ENCODE peak calls at places on chromosomes 6 and 20, in seven cellular contexts. F, X, I, A, Z, B and K are unnamed samples.

GRCh38 chr20:25281541-25281991 is 33.7 kb downstream of the PYGB start:
- DNase-seq in F (no peak), X (no peak), I (peak; percentile 29), A (peak; percentile 60), Z (peak; percentile 27), B (no peak), K (peak; percentile 70)

GRCh38 chr6:95973976-95974375 is 41.8 kb upstream of the FUT9 start:
- DNase-seq in F (no peak), X (no peak), I (no peak), A (no peak), Z (no peak), B (no peak), K (no peak)

GRCh38 chr20:57440678-57441509 is 49.7 kb downstream of the RBM38 start:
- DNase-seq in F (no peak), X (no peak), I (no peak), A (peak; percentile 93), Z (peak; percentile 90), B (peak; percentile 77), K (no peak)

GRCh38 chr6:37373822-37374514 is 20.2 kb downstream of the RNF8 start:
- DNase-seq in F (no peak), X (no peak), I (no peak), A (no peak), Z (no peak), B (peak; percentile 55), K (no peak)

GRCh38 chr6:154538664-154539235 is 28.3 kb upstream of the CNKSR3 start:
- DNase-seq in F (no peak), X (no peak), I (no peak), A (no peak), Z (no peak), B (no peak), K (no peak)

GRCh38 chr6:136252441-136252840 is 2.3 kb upstream of the MTFR2 start:
- DNase-seq in F (no peak), X (no peak), I (no peak), A (no peak), Z (no peak), B (no peak), K (no peak)

GRCh38 chr20:4711511-4711910 is 10.2 kb upstream of the PRND start:
- DNase-seq in F (no peak), X (no peak), I (no peak), A (no peak), Z (no peak), B (no peak), K (no peak)

GRCh38 chr6:79404261-79404660 is 133.0 kb downstream of the LCA5 start:
- DNase-seq in F (no peak), X (no peak), I (no peak), A (no peak), Z (no peak), B (no peak), K (no peak)

GRCh38 chr6:10441004-10441654 is 26.3 kb upstream of the TFAP2A start:
- DNase-seq in F (no peak), X (no peak), I (no peak), A (no peak), Z (no peak), B (peak; percentile 92), K (no peak)

GRCh38 chr6:167349816-167350215 is 24.9 kb downstream of the TTLL2 start:
- DNase-seq in F (no peak), X (no peak), I (no peak), A (no peak), Z (no peak), B (no peak), K (no peak)

DNA sequence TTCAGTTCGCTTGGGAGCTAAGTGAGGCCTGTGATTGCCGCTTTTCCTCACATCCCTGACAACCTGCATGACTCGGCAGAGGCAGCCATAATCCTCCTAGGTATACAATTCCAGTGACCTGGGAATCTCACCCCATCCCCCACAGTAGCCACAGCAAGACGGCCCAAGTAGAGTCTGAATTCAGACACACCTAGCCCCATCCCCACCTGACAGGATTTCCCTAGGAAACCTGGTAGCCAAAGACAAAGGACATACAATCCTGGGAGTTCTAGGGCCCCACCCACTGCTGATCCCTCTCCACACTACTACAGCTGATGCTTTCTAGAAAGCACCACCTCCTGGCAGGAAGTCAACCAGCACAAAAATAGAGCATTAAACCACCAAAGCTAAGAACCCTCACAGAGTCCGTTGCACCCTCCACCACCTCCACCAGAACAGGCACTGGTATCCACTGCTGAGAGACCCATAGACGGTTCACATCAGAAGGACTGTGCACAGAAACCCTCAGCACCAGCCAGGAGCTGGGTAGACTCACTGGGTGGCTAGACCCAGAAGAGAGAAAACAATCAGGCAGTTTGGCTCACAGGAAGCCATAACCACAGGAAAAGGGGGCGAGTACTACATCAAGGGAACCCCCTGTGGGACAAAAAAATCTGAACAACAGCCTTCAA is 17.9 kb upstream of the RUNX2 start:
- DNase-seq in F (no peak), X (peak; percentile 51), I (no peak), A (no peak), Z (no peak), B (no peak), K (no peak)
- TF ChIP-seq CTCF in F (no peak), X (no peak), I (no peak), A (no peak), Z (no peak), B (no peak), K (no peak)

DNA sequence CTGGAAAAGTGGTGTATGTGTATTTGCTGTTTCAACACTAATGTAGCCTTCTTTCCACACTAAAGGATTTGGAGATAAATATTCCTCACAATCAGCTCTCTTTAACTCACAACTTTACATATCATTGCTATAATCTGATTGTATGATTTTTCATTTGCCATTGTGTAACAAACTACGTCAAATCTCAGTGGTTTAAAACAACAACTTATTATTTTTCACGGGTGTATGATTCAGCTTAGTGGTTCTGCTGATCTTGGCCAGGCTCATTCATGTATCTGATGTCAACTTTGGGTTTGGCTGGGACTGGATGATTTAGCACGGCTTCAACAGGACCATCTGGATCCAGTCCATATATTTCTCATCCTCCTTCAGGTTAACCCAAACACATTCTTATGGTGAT is 55.4 kb upstream of the TMX4 start:
- DNase-seq in F (no peak), X (no peak), I (no peak), A (no peak), Z (no peak), B (peak; percentile 71), K (no peak)
- TF ChIP-seq CTCF in F (no peak), X (no peak), I (no peak), A (no peak), Z (no peak), B (no peak), K (no peak)

DNA sequence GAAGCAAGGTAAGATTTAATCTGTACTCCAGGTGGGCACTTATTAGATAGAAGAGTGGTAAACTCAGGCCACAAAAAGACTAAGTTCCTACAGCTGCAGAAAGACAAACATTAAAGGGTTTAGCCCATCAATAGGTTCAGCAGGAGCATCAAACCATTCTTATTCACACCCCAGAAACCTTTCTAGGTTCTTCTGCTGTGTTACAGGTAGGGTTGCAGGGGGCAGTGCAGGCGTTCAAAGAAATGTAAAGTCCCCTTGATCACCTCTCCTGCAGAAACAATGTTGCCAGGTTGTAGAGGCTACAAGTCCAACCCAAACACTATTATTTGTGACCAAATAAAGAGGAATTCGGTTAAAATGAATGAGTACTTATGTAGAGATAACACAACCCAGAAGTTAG is 31.8 kb downstream of the PHACTR1 start:
- DNase-seq in F (no peak), X (no peak), I (no peak), A (no peak), Z (no peak), B (no peak), K (no peak)
- TF ChIP-seq CTCF in F (no peak), X (no peak), I (no peak), A (no peak), Z (no peak), B (no peak), K (no peak)

DNA sequence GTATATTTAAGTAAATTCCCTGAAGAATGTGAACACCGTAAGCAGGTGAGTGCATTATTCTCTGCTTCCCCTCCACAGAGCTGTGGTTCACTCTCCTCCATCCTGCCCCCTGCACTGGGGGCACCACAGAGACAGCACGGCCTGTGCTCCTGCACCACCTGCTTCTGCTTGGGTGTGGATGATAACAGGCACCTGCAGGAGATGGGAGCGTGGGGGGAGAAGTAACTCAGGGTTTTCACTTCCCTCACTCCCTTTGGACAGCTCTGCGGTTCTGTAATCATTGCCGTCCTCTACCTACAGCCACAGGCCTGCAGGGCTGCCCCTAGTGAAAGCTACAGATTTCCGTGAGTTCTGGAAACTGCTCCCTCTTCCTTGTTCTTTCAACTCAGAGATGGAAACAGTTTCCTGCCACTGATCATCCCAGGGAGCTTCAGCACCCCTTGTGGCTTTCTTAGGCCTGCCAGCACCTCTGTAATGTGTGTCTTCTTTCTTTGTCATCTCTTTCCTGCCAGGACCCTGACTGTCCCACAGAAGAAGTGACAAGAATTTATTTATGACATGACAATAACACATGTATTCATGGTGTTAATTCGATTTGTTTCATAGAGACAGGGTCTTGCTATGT is 21.3 kb upstream of the MICB start:
- DNase-seq in F (no peak), X (no peak), I (no peak), A (no peak), Z (no peak), B (no peak), K (no peak)
- TF ChIP-seq CTCF in F (peak; percentile 7), X (no peak), I (no peak), A (no peak), Z (no peak), B (no peak), K (peak; percentile 11)

DNA sequence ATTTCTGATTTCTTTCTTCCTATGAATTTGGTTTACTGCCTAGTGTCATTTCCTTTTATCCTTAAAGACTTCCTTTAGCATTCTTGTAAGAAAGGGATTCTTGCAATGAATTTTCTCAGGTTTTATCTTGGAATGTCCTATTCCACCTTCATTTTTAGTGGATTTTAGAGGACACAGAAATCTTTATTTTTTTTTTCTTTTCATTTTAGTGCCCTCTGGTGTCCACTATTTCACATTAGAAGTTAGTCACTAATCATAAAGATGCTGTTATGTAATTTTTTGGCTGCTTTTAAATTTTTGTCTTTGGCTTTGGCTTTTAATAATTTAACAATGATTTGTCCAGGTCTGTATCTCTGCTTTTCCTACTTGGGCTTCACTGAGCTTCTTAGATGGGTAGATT is 28.1 kb downstream of the LMBRD1 start:
- DNase-seq in F (no peak), X (no peak), I (no peak), A (no peak), Z (no peak), B (peak; percentile 10), K (no peak)
- TF ChIP-seq CTCF in F (no peak), X (no peak), I (peak; percentile 28), A (no peak), Z (no peak), B (peak; percentile 20), K (peak; percentile 76)

DNA sequence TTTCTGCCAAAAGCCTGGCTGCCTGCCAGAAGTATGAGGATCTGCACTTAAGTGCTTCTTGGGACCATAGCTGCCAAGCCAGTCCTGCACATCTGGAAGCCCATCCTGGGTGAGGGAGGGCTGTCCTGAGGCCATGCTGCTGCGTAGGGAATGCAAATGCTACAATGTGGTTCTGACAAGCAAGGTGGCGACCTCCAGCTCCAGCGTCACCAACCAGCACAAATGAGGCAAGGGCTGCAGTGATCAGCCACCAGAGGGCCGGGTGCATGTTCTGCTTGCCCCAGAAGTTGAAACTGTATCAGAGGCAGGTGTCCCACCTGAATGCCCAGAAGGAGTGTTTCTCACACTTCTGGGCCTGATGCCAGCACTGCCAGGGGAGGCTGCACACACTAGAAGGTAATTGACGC is 99.1 kb upstream of the KCNQ5 start:
- DNase-seq in F (no peak), X (peak; percentile 14), I (no peak), A (no peak), Z (no peak), B (no peak), K (no peak)
- TF ChIP-seq CTCF in F (peak; percentile 29), X (no peak), I (no peak), A (no peak), Z (no peak), B (no peak), K (no peak)

GRCh38 chr6:110646951-110647910 is 168.0 kb downstream of the CDK19 start:
- DNase-seq in F (no peak), X (no peak), I (no peak), A (no peak), Z (no peak), B (no peak), K (no peak)
- TF ChIP-seq CTCF in F (peak; percentile 25), X (no peak), I (peak; percentile 16), A (no peak), Z (no peak), B (peak; percentile 53), K (peak; percentile 52)